ENCODE peak calls at places on chromosomes 16 and 17, in five cellular contexts. Q is PC-3; U is activated CD8-positive, alpha-beta T cell treated with anti-CD3 and anti-CD28 coated beads for 36 hours; F is left ventricle myocardium inferior; J is fibroblast of villous mesenchyme. Y is an unnamed sample.

GRCh38 chr17:21210411-21211076 is 3.4 kb downstream of the TMEM11 start:
- DNase-seq in U (no peak), J (peak), F (no peak), Q (no peak), Y (no peak)

GRCh38 chr16:3256876-3257465 is 538 bp upstream of the MEFV start:
- DNase-seq in Q (peak), F (no peak), J (no peak), U (no peak), Y (no peak)

GRCh38 chr16:67966549-67967182 is 1.8 kb downstream of the SLC12A4 start:
- DNase-seq in Q (no peak), U (no peak), F (no peak), J (peak), Y (no peak)

GRCh38 chr16:4362476-4363250 is 9.0 kb upstream of the VASN start:
- DNase-seq in J (no peak), Q (no peak), U (no peak), F (no peak), Y (no peak)

GRCh38 chr17:43105146-43105545 is 20.0 kb downstream of the BRCA1 start:
- DNase-seq in J (no peak), U (no peak), Q (no peak), F (no peak), Y (no peak)

GRCh38 chr16:11354733-11355574 is 9.7 kb downstream of the RMI2 start:
- DNase-seq in U (peak), J (peak), Q (no peak), F (no peak), Y (no peak)

GRCh38 chr17:55496094-55496881 is 15.0 kb downstream of the SMIM36 start:
- DNase-seq in F (peak), U (no peak), Q (no peak), J (peak), Y (no peak)

GRCh38 chr17:79041723-79042420 is 17.9 kb downstream of the C1QTNF1 start:
- DNase-seq in U (no peak), J (no peak), F (no peak), Q (peak), Y (no peak)

GRCh38 chr17:180380-181212 is 854 bp downstream of the DOC2B start:
- DNase-seq in Q (no peak), J (no peak), F (peak), U (no peak), Y (no peak)

GRCh38 chr16:7545251-7545650 is 212.6 kb downstream of the RBFOX1 start:
- DNase-seq in F (no peak), U (no peak), J (no peak), Q (no peak), Y (no peak)

GRCh38 chr17:21549107-21549687 is 143.1 kb upstream of the KCNJ18 start:
- DNase-seq in U (peak), J (no peak), F (no peak), Q (peak), Y (no peak)

GRCh38 chr17:75073618-75074047 is 14.1 kb upstream of the SLC16A5 start:
- DNase-seq in Q (no peak), J (peak), F (no peak), U (no peak), Y (no peak)

GRCh38 chr17:7466318-7466643 is 13.2 kb downstream of the ZBTB4 start:
- DNase-seq in F (no peak), J (no peak), U (no peak), Q (no peak), Y (no peak)

GRCh38 chr17:77178586-77178985 is 37.8 kb downstream of the SEC14L1 start:
- DNase-seq in J (no peak), U (no peak), Q (no peak), F (no peak), Y (no peak)

GRCh38 chr17:77470800-77471733 is 330.3 kb downstream of the SEC14L1 start:
- DNase-seq in F (peak), U (peak), Q (peak), J (peak), Y (peak)

GRCh38 chr17:2174471-2175293 is 119.8 kb downstream of the HIC1 start:
- DNase-seq in J (peak), F (peak), U (no peak), Q (no peak), Y (no peak)

GRCh38 chr17:17499402-17500145 is 3.4 kb upstream of the RASD1 start:
- DNase-seq in J (no peak), F (no peak), U (no peak), Q (no peak), Y (no peak)

GRCh38 chr17:17503566-17504130 is 7.5 kb upstream of the RASD1 start:
- DNase-seq in Q (no peak), F (peak), J (no peak), U (no peak), Y (no peak)

GRCh38 chr17:17502741-17503565 is 6.8 kb upstream of the RASD1 start:
- DNase-seq in F (peak), J (no peak), Q (no peak), U (no peak), Y (no peak)

GRCh38 chr17:17498606-17499301 is 2.6 kb upstream of the RASD1 start:
- DNase-seq in F (no peak), U (no peak), Q (no peak), J (no peak), Y (no peak)

DNA sequence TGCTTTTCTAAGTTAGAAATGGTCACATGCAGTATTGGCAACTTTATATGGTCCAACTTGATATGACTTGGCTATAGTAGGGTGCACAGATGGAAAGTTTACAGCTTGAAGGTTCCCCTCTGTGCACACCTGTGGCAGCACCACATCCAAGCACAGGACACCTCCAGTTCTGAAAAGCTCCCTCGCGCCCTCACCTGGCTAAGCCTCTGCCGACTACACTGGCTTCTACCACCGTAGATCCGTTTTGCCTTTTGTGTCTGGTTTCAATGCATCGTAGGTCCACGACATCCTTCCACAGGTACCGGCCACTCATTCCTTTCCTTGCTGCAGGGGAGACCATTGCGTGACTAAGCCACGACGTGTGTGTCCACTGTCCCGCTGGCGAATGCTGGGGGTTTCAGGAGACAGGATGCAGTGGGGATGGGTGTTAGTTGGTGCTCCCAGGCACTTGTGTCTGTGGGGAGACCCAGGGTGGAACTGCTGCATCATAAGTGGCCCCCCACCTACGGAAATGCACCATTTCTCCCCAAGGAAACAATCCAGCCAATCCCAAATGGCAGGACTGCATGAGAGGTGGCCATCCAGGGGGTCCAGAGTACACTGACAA is 4.9 kb upstream of the RASD1 start:
- DNase-seq in F (no peak), J (no peak), U (no peak), Q (no peak), Y (no peak)
- TF ChIP-seq CTCF in F (no peak), J (no peak), U (no peak), Q (no peak), Y (no peak)

DNA sequence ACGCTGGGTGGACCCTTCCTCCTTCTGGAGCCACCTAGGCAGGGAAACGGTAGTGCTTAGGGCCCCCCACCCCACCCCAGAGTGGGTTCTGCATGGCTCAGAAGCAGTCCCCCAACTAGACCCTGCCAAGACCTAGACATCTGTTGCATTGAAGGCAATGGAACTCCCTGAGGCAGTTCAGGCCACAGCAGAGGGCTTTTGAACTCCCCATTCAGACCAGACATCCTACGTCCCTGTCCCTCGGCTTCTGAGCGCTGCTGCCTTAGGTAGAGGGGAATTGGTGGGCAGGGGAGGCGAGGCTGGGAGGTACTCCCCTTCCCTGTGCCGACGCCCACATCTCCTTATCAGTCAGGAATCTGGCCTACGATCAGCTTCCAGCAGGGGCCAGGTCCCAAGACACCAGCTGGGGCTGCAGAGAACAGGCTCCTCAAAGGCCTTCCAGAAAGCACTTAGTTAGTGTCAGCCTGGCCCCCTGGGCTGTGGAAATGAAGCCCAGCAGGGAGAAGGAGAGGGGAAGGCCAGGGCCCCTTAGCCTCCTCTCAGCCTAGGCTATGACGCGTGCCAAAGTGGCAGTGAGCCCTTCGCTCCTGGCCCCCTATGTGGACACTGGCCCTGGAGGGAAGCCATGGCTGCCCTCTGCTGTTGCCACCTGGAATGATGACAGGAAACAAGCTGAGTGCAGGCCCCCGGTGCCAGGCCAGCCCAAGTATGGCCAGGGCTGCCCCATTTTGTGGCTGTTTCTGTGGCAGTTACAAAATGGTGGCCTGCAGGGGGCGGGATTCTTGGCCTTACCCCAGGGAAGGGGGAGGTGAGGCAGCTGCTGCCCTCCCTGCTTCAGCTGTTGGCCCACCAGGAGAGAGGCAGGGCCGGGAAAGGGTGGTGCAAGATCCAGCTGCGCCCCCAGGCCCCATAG is 11.1 kb downstream of the TBX4 start:
- DNase-seq in J (no peak), U (no peak), Q (no peak), F (no peak), Y (no peak)
- TF ChIP-seq CTCF in J (peak), U (no peak), Q (peak), F (no peak), Y (no peak)

GRCh38 chr16:28277537-28278388 is 14.6 kb upstream of the SBK1 start:
- DNase-seq in Q (peak), J (peak), U (peak), F (peak), Y (peak)
- TF ChIP-seq CTCF in Q (peak), J (peak), U (peak), F (peak), Y (peak)

GRCh38 chr17:44533533-44534246 is 23.6 kb upstream of the FZD2 start:
- DNase-seq in Q (peak), J (peak), F (peak), U (peak), Y (peak)
- TF ChIP-seq CTCF in Q (peak), J (peak), F (peak), U (peak), Y (peak)

GRCh38 chr16:85334718-85335583 is 222.7 kb upstream of the CIBAR2 start:
- DNase-seq in F (no peak), U (peak), Q (peak), J (peak), Y (peak)
- TF ChIP-seq CTCF in F (no peak), U (no peak), Q (no peak), J (peak), Y (no peak)

GRCh38 chr16:790086-790485 is 1.7 kb downstream of the CHTF18 start:
- DNase-seq in U (no peak), J (no peak), F (no peak), Q (no peak), Y (no peak)

GRCh38 chr16:788399-789126 is at the start of gene CHTF18:
- DNase-seq in J (peak), F (peak), Q (peak), U (peak), Y (peak)

GRCh38 chr16:787261-787966 is 767 bp downstream of the RPUSD1 start:
- DNase-seq in J (no peak), U (no peak), Q (no peak), F (no peak), Y (no peak)

GRCh38 chr16:789451-789850 is 1.0 kb downstream of the CHTF18 start:
- DNase-seq in U (no peak), J (no peak), F (no peak), Q (no peak), Y (no peak)

DNA sequence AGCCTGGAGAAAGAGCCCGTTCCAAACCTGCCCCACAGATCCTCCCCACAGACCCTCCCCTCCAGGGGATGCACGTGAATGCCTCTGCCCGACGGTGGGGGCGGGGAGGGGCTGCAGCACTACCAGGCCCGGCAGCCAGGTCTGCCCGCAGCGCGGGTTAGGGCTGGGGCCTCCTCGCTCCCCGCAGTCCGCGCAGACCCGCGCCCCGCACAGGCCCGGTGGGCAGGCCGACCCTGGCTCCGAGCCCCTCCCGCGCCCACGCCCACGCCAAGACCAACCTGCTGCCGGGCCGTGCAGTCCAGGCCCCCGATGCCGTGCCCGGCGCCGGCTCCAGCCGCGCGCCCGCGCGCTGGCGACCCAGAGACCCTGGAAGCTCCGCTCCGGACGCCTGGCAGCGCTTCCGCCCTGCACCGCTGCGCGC is at the start of gene RPUSD1:
- DNase-seq in U (no peak), F (peak), Q (no peak), J (no peak), Y (no peak)
- TF ChIP-seq CTCF in U (no peak), F (peak), Q (no peak), J (peak), Y (no peak)

GRCh38 chr16:58127634-58128033 is 1.5 kb downstream of the CFAP20 start:
- DNase-seq in F (no peak), U (no peak), J (no peak), Q (peak), Y (no peak)

GRCh38 chr16:58125781-58126335 is 3.3 kb downstream of the CFAP20 start:
- DNase-seq in U (no peak), Q (no peak), F (no peak), J (peak), Y (no peak)

GRCh38 chr16:58128181-58128631 is 975 bp downstream of the CFAP20 start:
- DNase-seq in J (no peak), F (no peak), Q (no peak), U (no peak), Y (no peak)

GRCh38 chr16:58126451-58126968 is 2.7 kb downstream of the CFAP20 start:
- DNase-seq in U (no peak), F (no peak), J (no peak), Q (no peak), Y (no peak)

GRCh38 chr16:58127033-58127556 is 2.1 kb downstream of the CFAP20 start:
- DNase-seq in U (peak), Q (peak), J (peak), F (no peak), Y (no peak)
- TF ChIP-seq CTCF in U (no peak), Q (peak), J (peak), F (peak), Y (peak)

DNA sequence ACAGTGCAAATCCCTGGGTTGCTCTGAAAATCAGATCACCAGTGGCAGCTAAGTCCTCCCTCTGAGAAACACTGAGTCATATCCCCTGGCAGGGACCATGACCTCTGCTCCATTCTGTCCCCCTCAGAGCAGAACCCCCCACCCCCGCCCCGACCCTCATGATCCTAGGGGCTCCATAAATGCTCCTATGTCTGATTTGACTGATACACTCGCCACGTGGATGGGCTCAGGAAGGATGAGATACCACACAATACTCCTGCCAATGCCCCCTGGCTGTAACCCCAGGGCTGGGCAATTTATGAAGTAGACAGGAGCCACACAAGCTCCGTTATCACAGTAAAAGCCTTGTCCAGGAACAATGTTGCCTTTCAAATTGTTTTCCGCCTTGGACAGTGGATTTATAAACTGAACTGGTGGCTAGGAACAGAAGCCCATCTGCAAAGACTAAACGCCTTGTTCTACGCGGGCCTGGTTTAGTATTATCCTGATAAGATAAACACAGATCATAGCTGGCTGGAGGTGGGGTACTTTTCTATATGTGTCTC is 394.8 kb downstream of the SLC39A11 start:
- DNase-seq in Q (peak), J (peak), F (no peak), U (no peak), Y (no peak)
- TF ChIP-seq CTCF in Q (no peak), J (no peak), F (no peak), U (no peak), Y (no peak)